ENCODE peak calls at places on chromosomes 11 and 22, in nine cellular contexts. One of them, this sample, is unnamed.

GRCh38 chr11:2366733-2367132 is 10.4 kb upstream of the CD81 start:
- DNase-seq in A549: no peak
- DNase-seq in LoVo: no peak
- DNase-seq in fibroblast of the aortic adventitia: no peak
- DNase-seq in IMR-90: no peak
- DNase-seq in GOT3: no peak
- DNase-seq in spleen: no peak
- DNase-seq in AG08396: no peak
- DNase-seq in CD8-positive, alpha-beta memory T cell: no peak
- DNase-seq in this sample: no peak

GRCh38 chr11:5196731-5197130 is 3.8 kb downstream of the OR51V1 start:
- DNase-seq in A549: no peak
- DNase-seq in LoVo: no peak
- DNase-seq in fibroblast of the aortic adventitia: no peak
- DNase-seq in IMR-90: peak; percentile 10
- DNase-seq in GOT3: no peak
- DNase-seq in spleen: no peak
- DNase-seq in AG08396: no peak
- DNase-seq in CD8-positive, alpha-beta memory T cell: no peak
- DNase-seq in this sample: no peak

GRCh38 chr22:36075230-36075629 is 46.6 kb upstream of the RBFOX2 start:
- DNase-seq in A549: no peak
- DNase-seq in LoVo: no peak
- DNase-seq in fibroblast of the aortic adventitia: no peak
- DNase-seq in IMR-90: no peak
- DNase-seq in GOT3: no peak
- DNase-seq in spleen: no peak
- DNase-seq in AG08396: no peak
- DNase-seq in CD8-positive, alpha-beta memory T cell: no peak
- DNase-seq in this sample: no peak

GRCh38 chr11:32920570-32920969 is 28.0 kb downstream of the QSER1 start:
- DNase-seq in A549: no peak
- DNase-seq in LoVo: no peak
- DNase-seq in fibroblast of the aortic adventitia: no peak
- DNase-seq in IMR-90: no peak
- DNase-seq in GOT3: no peak
- DNase-seq in spleen: no peak
- DNase-seq in AG08396: no peak
- DNase-seq in CD8-positive, alpha-beta memory T cell: no peak
- DNase-seq in this sample: no peak

GRCh38 chr22:30205281-30206115 is 41.1 kb downstream of the LIF start:
- DNase-seq in A549: peak; percentile 99
- DNase-seq in LoVo: no peak
- DNase-seq in fibroblast of the aortic adventitia: peak; percentile 93
- DNase-seq in IMR-90: peak; percentile 100
- DNase-seq in GOT3: peak; percentile 85
- DNase-seq in spleen: no peak
- DNase-seq in AG08396: peak; percentile 84
- DNase-seq in CD8-positive, alpha-beta memory T cell: no peak
- DNase-seq in this sample: no peak

GRCh38 chr22:42167066-42167465 is 36.5 kb upstream of the CYP2D6 start:
- DNase-seq in A549: no peak
- DNase-seq in LoVo: no peak
- DNase-seq in fibroblast of the aortic adventitia: no peak
- DNase-seq in IMR-90: no peak
- DNase-seq in GOT3: no peak
- DNase-seq in spleen: no peak
- DNase-seq in AG08396: no peak
- DNase-seq in CD8-positive, alpha-beta memory T cell: no peak
- DNase-seq in this sample: no peak

GRCh38 chr22:37309221-37310074 is 27.1 kb downstream of the CYTH4 start:
- DNase-seq in A549: no peak
- DNase-seq in LoVo: no peak
- DNase-seq in fibroblast of the aortic adventitia: no peak
- DNase-seq in IMR-90: no peak
- DNase-seq in GOT3: no peak
- DNase-seq in spleen: peak; percentile 88
- DNase-seq in AG08396: no peak
- DNase-seq in CD8-positive, alpha-beta memory T cell: peak; percentile 65
- DNase-seq in this sample: peak; percentile 28

GRCh38 chr22:27992294-27993165 is 73.5 kb upstream of the PITPNB start:
- DNase-seq in A549: no peak
- DNase-seq in LoVo: no peak
- DNase-seq in fibroblast of the aortic adventitia: no peak
- DNase-seq in IMR-90: no peak
- DNase-seq in GOT3: no peak
- DNase-seq in spleen: no peak
- DNase-seq in AG08396: no peak
- DNase-seq in CD8-positive, alpha-beta memory T cell: no peak
- DNase-seq in this sample: no peak

GRCh38 chr11:45078236-45079074 is 68.0 kb upstream of the PRDM11 start:
- DNase-seq in A549: no peak
- DNase-seq in LoVo: no peak
- DNase-seq in fibroblast of the aortic adventitia: peak; percentile 36
- DNase-seq in IMR-90: no peak
- DNase-seq in GOT3: no peak
- DNase-seq in spleen: no peak
- DNase-seq in AG08396: no peak
- DNase-seq in CD8-positive, alpha-beta memory T cell: no peak
- DNase-seq in this sample: no peak

GRCh38 chr11:48170840-48171233 is 45.8 kb upstream of the OR4B1 start:
- DNase-seq in A549: no peak
- DNase-seq in LoVo: no peak
- DNase-seq in fibroblast of the aortic adventitia: peak; percentile 67
- DNase-seq in IMR-90: peak; percentile 46
- DNase-seq in GOT3: no peak
- DNase-seq in spleen: no peak
- DNase-seq in AG08396: peak; percentile 20
- DNase-seq in CD8-positive, alpha-beta memory T cell: no peak
- DNase-seq in this sample: no peak

GRCh38 chr11:64305691-64306562 is 603 bp downstream of the ESRRA start:
- DNase-seq in A549: peak; percentile 82
- DNase-seq in LoVo: peak; percentile 81
- DNase-seq in fibroblast of the aortic adventitia: no peak
- DNase-seq in IMR-90: peak; percentile 27
- DNase-seq in GOT3: no peak
- DNase-seq in spleen: peak; percentile 95
- DNase-seq in AG08396: no peak
- DNase-seq in CD8-positive, alpha-beta memory T cell: peak; percentile 51
- DNase-seq in this sample: peak; percentile 50

GRCh38 chr11:124070906-124071621 is 29.9 kb upstream of the OR10G7 start:
- DNase-seq in A549: peak; percentile 71
- DNase-seq in LoVo: peak; percentile 60
- DNase-seq in fibroblast of the aortic adventitia: peak; percentile 87
- DNase-seq in IMR-90: peak; percentile 78
- DNase-seq in GOT3: no peak
- DNase-seq in spleen: peak; percentile 82
- DNase-seq in AG08396: peak; percentile 68
- DNase-seq in CD8-positive, alpha-beta memory T cell: peak; percentile 23
- DNase-seq in this sample: peak; percentile 43

GRCh38 chr22:32389685-32390084 is 22.4 kb downstream of the RTCB start:
- DNase-seq in A549: peak; percentile 12
- DNase-seq in LoVo: no peak
- DNase-seq in fibroblast of the aortic adventitia: peak; percentile 20
- DNase-seq in IMR-90: peak; percentile 11
- DNase-seq in GOT3: no peak
- DNase-seq in spleen: no peak
- DNase-seq in AG08396: no peak
- DNase-seq in CD8-positive, alpha-beta memory T cell: no peak
- DNase-seq in this sample: no peak

GRCh38 chr22:42770941-42771647 is 50.4 kb upstream of the A4GALT start:
- DNase-seq in A549: no peak
- DNase-seq in LoVo: no peak
- DNase-seq in fibroblast of the aortic adventitia: no peak
- DNase-seq in IMR-90: no peak
- DNase-seq in GOT3: no peak
- DNase-seq in spleen: no peak
- DNase-seq in AG08396: no peak
- DNase-seq in CD8-positive, alpha-beta memory T cell: no peak
- DNase-seq in this sample: no peak

GRCh38 chr22:45880091-45880651 is 96.8 kb downstream of the WNT7B start:
- DNase-seq in A549: no peak
- DNase-seq in LoVo: no peak
- DNase-seq in fibroblast of the aortic adventitia: no peak
- DNase-seq in IMR-90: no peak
- DNase-seq in GOT3: no peak
- DNase-seq in spleen: peak; percentile 66
- DNase-seq in AG08396: no peak
- DNase-seq in CD8-positive, alpha-beta memory T cell: no peak
- DNase-seq in this sample: no peak

GRCh38 chr11:35682230-35683195 is 19.9 kb downstream of the TRIM44 start:
- DNase-seq in A549: no peak
- DNase-seq in LoVo: no peak
- DNase-seq in fibroblast of the aortic adventitia: peak; percentile 17
- DNase-seq in IMR-90: no peak
- DNase-seq in GOT3: no peak
- DNase-seq in spleen: no peak
- DNase-seq in AG08396: no peak
- DNase-seq in CD8-positive, alpha-beta memory T cell: no peak
- DNase-seq in this sample: peak; percentile 35

GRCh38 chr11:68673991-68674390 is 10.4 kb upstream of the GAL start:
- DNase-seq in A549: no peak
- DNase-seq in LoVo: no peak
- DNase-seq in fibroblast of the aortic adventitia: no peak
- DNase-seq in IMR-90: no peak
- DNase-seq in GOT3: no peak
- DNase-seq in spleen: peak; percentile 46
- DNase-seq in AG08396: no peak
- DNase-seq in CD8-positive, alpha-beta memory T cell: no peak
- DNase-seq in this sample: no peak

GRCh38 chr11:12111482-12112149 is 1.2 kb downstream of the MICAL2 start:
- DNase-seq in A549: no peak
- DNase-seq in LoVo: no peak
- DNase-seq in fibroblast of the aortic adventitia: peak; percentile 36
- DNase-seq in IMR-90: peak; percentile 46
- DNase-seq in GOT3: no peak
- DNase-seq in spleen: no peak
- DNase-seq in AG08396: no peak
- DNase-seq in CD8-positive, alpha-beta memory T cell: no peak
- DNase-seq in this sample: peak; percentile 21

GRCh38 chr11:18633256-18634139 is 644 bp downstream of the SPTY2D1 start:
- DNase-seq in A549: no peak
- DNase-seq in LoVo: no peak
- DNase-seq in fibroblast of the aortic adventitia: peak; percentile 53
- DNase-seq in IMR-90: peak; percentile 48
- DNase-seq in GOT3: no peak
- DNase-seq in spleen: no peak
- DNase-seq in AG08396: no peak
- DNase-seq in CD8-positive, alpha-beta memory T cell: no peak
- DNase-seq in this sample: no peak

GRCh38 chr11:15468471-15468870 is 353.7 kb downstream of the INSC start:
- DNase-seq in A549: no peak
- DNase-seq in LoVo: no peak
- DNase-seq in fibroblast of the aortic adventitia: no peak
- DNase-seq in IMR-90: peak; percentile 10
- DNase-seq in GOT3: no peak
- DNase-seq in spleen: no peak
- DNase-seq in AG08396: peak; percentile 7
- DNase-seq in CD8-positive, alpha-beta memory T cell: no peak
- DNase-seq in this sample: no peak

GRCh38 chr11:64850979-64851567 is 6.6 kb upstream of the CDC42BPG start:
- DNase-seq in A549: no peak
- DNase-seq in LoVo: no peak
- DNase-seq in fibroblast of the aortic adventitia: no peak
- DNase-seq in IMR-90: no peak
- DNase-seq in GOT3: no peak
- DNase-seq in spleen: peak; percentile 94
- DNase-seq in AG08396: peak; percentile 56
- DNase-seq in CD8-positive, alpha-beta memory T cell: peak; percentile 62
- DNase-seq in this sample: no peak

GRCh38 chr22:19503367-19503766 is 20.8 kb downstream of the CLDN5 start:
- DNase-seq in A549: no peak
- DNase-seq in LoVo: no peak
- DNase-seq in fibroblast of the aortic adventitia: no peak
- DNase-seq in IMR-90: no peak
- DNase-seq in GOT3: no peak
- DNase-seq in spleen: no peak
- DNase-seq in AG08396: no peak
- DNase-seq in CD8-positive, alpha-beta memory T cell: no peak
- DNase-seq in this sample: no peak

GRCh38 chr11:107275632-107276031 is 182.0 kb downstream of the CWF19L2 start:
- DNase-seq in A549: peak; percentile 6
- DNase-seq in LoVo: no peak
- DNase-seq in fibroblast of the aortic adventitia: peak; percentile 3
- DNase-seq in IMR-90: no peak
- DNase-seq in GOT3: no peak
- DNase-seq in spleen: no peak
- DNase-seq in AG08396: no peak
- DNase-seq in CD8-positive, alpha-beta memory T cell: no peak
- DNase-seq in this sample: no peak

GRCh38 chr11:17978553-17979287 is 34.1 kb downstream of the SERGEF start:
- DNase-seq in A549: peak; percentile 55
- DNase-seq in LoVo: peak; percentile 4
- DNase-seq in fibroblast of the aortic adventitia: peak; percentile 51
- DNase-seq in IMR-90: peak; percentile 53
- DNase-seq in GOT3: no peak
- DNase-seq in spleen: no peak
- DNase-seq in AG08396: peak; percentile 72
- DNase-seq in CD8-positive, alpha-beta memory T cell: no peak
- DNase-seq in this sample: peak; percentile 46

GRCh38 chr22:37095113-37095512 is 14.4 kb downstream of the TMPRSS6 start:
- DNase-seq in A549: no peak
- DNase-seq in LoVo: no peak
- DNase-seq in fibroblast of the aortic adventitia: no peak
- DNase-seq in IMR-90: no peak
- DNase-seq in GOT3: no peak
- DNase-seq in spleen: no peak
- DNase-seq in AG08396: no peak
- DNase-seq in CD8-positive, alpha-beta memory T cell: no peak
- DNase-seq in this sample: no peak

This sample was measured in kidney glomerular epithelial cell.